ENCODE peak calls at places on chromosomes 16 and 17, in six cellular contexts. A, T, N, B, G and P are unnamed samples.

GRCh38 chr17:2084766-2085647 is 30.1 kb downstream of the HIC1 start:
- DNase-seq in A (peak; percentile 74), T (peak; percentile 92), N (no peak), B (no peak), G (peak; percentile 89), P (peak; percentile 79)

GRCh38 chr17:81090361-81091133 is 55.6 kb downstream of the BAIAP2 start:
- DNase-seq in A (no peak), T (peak; percentile 32), N (peak; percentile 59), B (no peak), G (no peak), P (no peak)

GRCh38 chr17:48310748-48311213 is 119.2 kb downstream of the SKAP1 start:
- DNase-seq in A (no peak), T (no peak), N (no peak), B (no peak), G (no peak), P (no peak)

GRCh38 chr17:55187371-55187770 is 77.4 kb upstream of the HLF start:
- DNase-seq in A (peak; percentile 6), T (peak; percentile 23), N (no peak), B (no peak), G (no peak), P (no peak)

GRCh38 chr16:85641776-85642176 is 28.7 kb downstream of the GSE1 start:
- DNase-seq in A (peak; percentile 51), T (peak; percentile 37), N (no peak), B (no peak), G (no peak), P (no peak)

GRCh38 chr17:42920106-42920900 is 19.7 kb downstream of the G6PC1 start:
- DNase-seq in A (no peak), T (no peak), N (no peak), B (no peak), G (no peak), P (no peak)

GRCh38 chr16:21963887-21964286 is 10.7 kb downstream of the UQCRC2 start:
- DNase-seq in A (no peak), T (no peak), N (no peak), B (no peak), G (no peak), P (no peak)

GRCh38 chr16:20866161-20866772 is 33.9 kb downstream of the DCUN1D3 start:
- DNase-seq in A (peak; percentile 29), T (peak; percentile 88), N (peak; percentile 18), B (no peak), G (peak; percentile 60), P (peak; percentile 81)

GRCh38 chr17:13311301-13311700 is 290.4 kb downstream of the HS3ST3A1 start:
- DNase-seq in A (no peak), T (peak; percentile 55), N (no peak), B (no peak), G (peak; percentile 74), P (peak; percentile 80)

GRCh38 chr17:8141046-8141445 is 11.2 kb downstream of the PER1 start:
- DNase-seq in A (no peak), T (no peak), N (no peak), B (no peak), G (no peak), P (no peak)

GRCh38 chr16:27234603-27235002 is 31.3 kb downstream of the KDM8 start:
- DNase-seq in A (no peak), T (no peak), N (no peak), B (no peak), G (no peak), P (no peak)

GRCh38 chr17:27558842-27559505 is 72.0 kb upstream of the LGALS9 start:
- DNase-seq in A (no peak), T (no peak), N (no peak), B (no peak), G (no peak), P (no peak)

GRCh38 chr16:79278506-79278905 is 322.0 kb downstream of the MAF start:
- DNase-seq in A (no peak), T (no peak), N (peak; percentile 80), B (no peak), G (no peak), P (no peak)

GRCh38 chr17:2598166-2598565 is 4.7 kb downstream of the PAFAH1B1 start:
- DNase-seq in A (no peak), T (peak; percentile 83), N (no peak), B (no peak), G (peak; percentile 37), P (peak; percentile 41)

GRCh38 chr16:26598061-26598460 is 468.7 kb upstream of the C16orf82 start:
- DNase-seq in A (no peak), T (no peak), N (peak; percentile 87), B (no peak), G (no peak), P (no peak)

GRCh38 chr17:1123397-1124237 is 56.2 kb downstream of the ABR start:
- DNase-seq in A (no peak), T (no peak), N (no peak), B (no peak), G (no peak), P (no peak)

GRCh38 chr17:44797809-44798208 is 32.3 kb downstream of the GJC1 start:
- DNase-seq in A (no peak), T (no peak), N (no peak), B (no peak), G (no peak), P (no peak)

GRCh38 chr17:80443498-80443897 is 28.5 kb downstream of the ENDOV start:
- DNase-seq in A (no peak), T (no peak), N (no peak), B (no peak), G (no peak), P (no peak)

GRCh38 chr16:4347010-4347409 is 4.1 kb downstream of the PAM16 start:
- DNase-seq in A (no peak), T (no peak), N (no peak), B (no peak), G (no peak), P (no peak)

GRCh38 chr16:20995711-20996110 is 95.1 kb downstream of the LYRM1 start:
- DNase-seq in A (no peak), T (no peak), N (no peak), B (no peak), G (no peak), P (no peak)

GRCh38 chr16:86134802-86135461 is 236.0 kb downstream of the IRF8 start:
- DNase-seq in A (no peak), T (peak; percentile 69), N (no peak), B (no peak), G (no peak), P (no peak)

GRCh38 chr16:86306811-86307517 is 203.4 kb upstream of the FOXF1 start:
- DNase-seq in A (no peak), T (peak; percentile 68), N (no peak), B (no peak), G (peak; percentile 80), P (peak; percentile 56)

GRCh38 chr17:13981881-13982280 is 87.4 kb upstream of the COX10 start:
- DNase-seq in A (no peak), T (no peak), N (no peak), B (no peak), G (no peak), P (no peak)

GRCh38 chr17:75272848-75273184 is 1.8 kb upstream of the MIF4GD start:
- DNase-seq in A (no peak), T (peak; percentile 72), N (no peak), B (no peak), G (no peak), P (no peak)

GRCh38 chr17:17070931-17071330 is 28.7 kb downstream of the MPRIP start:
- DNase-seq in A (no peak), T (no peak), N (no peak), B (no peak), G (no peak), P (no peak)

GRCh38 chr17:6045621-6046357 is 24.4 kb upstream of the WSCD1 start:
- DNase-seq in A (no peak), T (no peak), N (no peak), B (no peak), G (no peak), P (no peak)

GRCh38 chr17:75228847-75229246 is 23.4 kb downstream of the NUP85 start:
- DNase-seq in A (no peak), T (no peak), N (no peak), B (no peak), G (no peak), P (no peak)

GRCh38 chr17:7701681-7702080 is 3.3 kb upstream of the EFNB3 start:
- DNase-seq in A (no peak), T (no peak), N (no peak), B (no peak), G (no peak), P (no peak)

GRCh38 chr16:67964477-67965131 is 3.8 kb downstream of the SLC12A4 start:
- DNase-seq in A (no peak), T (no peak), N (no peak), B (no peak), G (no peak), P (no peak)

GRCh38 chr17:51585514-51586104 is 325.3 kb downstream of the UTP18 start:
- DNase-seq in A (no peak), T (no peak), N (peak; percentile 10), B (peak; percentile 42), G (no peak), P (no peak)

DNA sequence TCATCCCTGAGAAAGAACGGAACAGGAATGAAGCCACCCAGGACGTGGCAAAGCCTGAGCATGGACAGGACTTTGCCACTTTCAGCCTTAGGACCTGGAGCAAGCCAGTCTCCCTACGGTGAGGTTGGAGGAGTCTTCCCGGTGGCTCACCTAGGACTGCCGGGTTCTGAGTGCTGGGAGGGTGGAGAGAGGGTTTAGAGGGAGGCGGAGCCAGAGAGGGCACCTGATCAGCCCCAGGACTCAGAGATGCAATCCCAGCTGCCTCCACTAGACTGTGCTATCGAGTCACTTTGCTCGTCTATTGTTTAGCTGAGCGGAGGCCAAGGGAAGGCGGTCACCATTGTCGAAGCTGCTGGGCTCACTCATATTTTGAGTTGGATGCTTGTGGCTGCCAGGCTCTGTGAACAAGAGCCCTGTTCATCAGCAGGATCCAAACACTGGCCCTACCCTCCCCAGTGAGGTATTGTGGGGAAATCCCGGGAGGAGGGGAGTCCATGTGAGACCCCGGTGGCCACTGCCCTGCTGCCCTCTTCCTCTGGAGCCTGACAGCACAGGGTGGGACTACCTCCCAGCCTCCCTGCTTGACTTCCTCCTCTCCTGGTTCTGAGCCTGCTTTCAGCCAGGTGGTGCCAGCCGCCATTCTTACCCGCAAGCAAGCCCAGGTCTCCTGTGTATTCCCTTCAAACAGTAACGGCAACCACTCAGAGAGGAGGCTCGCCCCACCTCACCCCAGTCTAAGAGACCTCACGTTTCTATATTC is 7.0 kb downstream of the KRT14 start:
- DNase-seq in A (peak; percentile 80), T (peak; percentile 84), N (peak; percentile 90), B (peak; percentile 95), G (peak; percentile 33), P (peak; percentile 33)
- TF ChIP-seq CTCF in A (peak; percentile 84), T (peak; percentile 95), N (peak; percentile 71), B (peak; percentile 87), G (peak; percentile 83), P (peak; percentile 82)

GRCh38 chr17:36731091-36731490 is 129.7 kb downstream of the MRM1 start:
- DNase-seq in A (no peak), T (no peak), N (no peak), B (no peak), G (no peak), P (no peak)
- TF ChIP-seq CTCF in A (no peak), T (no peak), N (no peak), B (no peak), G (no peak), P (no peak)

GRCh38 chr17:39138416-39139136 is 12.9 kb downstream of the PLXDC1 start:
- DNase-seq in A (no peak), T (no peak), N (no peak), B (no peak), G (no peak), P (no peak)
- TF ChIP-seq CTCF in A (no peak), T (no peak), N (no peak), B (no peak), G (no peak), P (no peak)

GRCh38 chr16:168424-168823 is 2.6 kb downstream of the HBM start:
- DNase-seq in A (no peak), T (no peak), N (no peak), B (no peak), G (no peak), P (no peak)
- TF ChIP-seq CTCF in A (no peak), T (no peak), N (no peak), B (no peak), G (no peak), P (no peak)